ENCODE peak calls at places on chromosome 10, in seven cellular contexts. T is osteocyte, X is AG10803, M is IMR-90, D is GM20000, A is right atrium auricular region, S is foreskin keratinocyte. B is an unnamed sample.

GRCh38 chr10:89531359-89531758 is 4.0 kb downstream of the SLC16A12 start:
- DNase-seq in S (no peak), D (no peak), A (no peak), M (no peak), T (no peak), X (no peak), B (no peak)

GRCh38 chr10:16585103-16585502 is 63.4 kb upstream of the C1QL3 start:
- DNase-seq in S (no peak), A (no peak), T (no peak), D (peak), M (no peak), X (no peak), B (no peak)

GRCh38 chr10:35127289-35127891 is 744 bp downstream of the CREM start:
- DNase-seq in S (peak), T (peak), A (peak), M (peak), D (peak), X (peak), B (no peak)

GRCh38 chr10:109126016-109126415 is 797.3 kb downstream of the XPNPEP1 start:
- DNase-seq in S (no peak), T (no peak), M (no peak), A (no peak), D (no peak), X (no peak), B (no peak)

GRCh38 chr10:71269301-71270288 is 49.5 kb upstream of the SLC29A3 start:
- DNase-seq in A (no peak), T (no peak), S (no peak), M (peak), D (no peak), X (peak), B (no peak)

GRCh38 chr10:28939352-28940157 is 262.2 kb downstream of the BAMBI start:
- DNase-seq in S (no peak), X (peak), A (peak), T (no peak), M (peak), D (no peak), B (no peak)

GRCh38 chr10:106410331-106410730 is 754.2 kb downstream of the SORCS1 start:
- DNase-seq in M (peak), T (no peak), A (no peak), S (no peak), D (no peak), X (no peak), B (no peak)

GRCh38 chr10:106609867-106610266 is 554.6 kb downstream of the SORCS1 start:
- DNase-seq in T (no peak), D (no peak), S (no peak), A (no peak), M (no peak), X (no peak), B (no peak)

GRCh38 chr10:96512524-96512991 is 1.2 kb downstream of the TLL2 start:
- DNase-seq in A (no peak), D (peak), T (no peak), S (no peak), M (peak), X (peak), B (peak)

GRCh38 chr10:17209931-17210330 is 8.5 kb upstream of the TRDMT1 start:
- DNase-seq in M (peak), S (no peak), A (no peak), D (no peak), X (peak), T (no peak), B (no peak)

GRCh38 chr10:71770789-71771188 is 2.5 kb downstream of the VSIR start:
- DNase-seq in T (no peak), D (no peak), X (peak), S (no peak), M (no peak), A (peak), B (no peak)

GRCh38 chr10:29304259-29305030 is 15.6 kb downstream of the LYZL1 start:
- DNase-seq in M (peak), S (no peak), X (peak), D (peak), A (peak), T (peak), B (peak)

GRCh38 chr10:28180654-28181053 is 122.2 kb downstream of the MPP7 start:
- DNase-seq in T (no peak), S (no peak), A (no peak), X (no peak), D (no peak), M (peak), B (no peak)

GRCh38 chr10:33129987-33130386 is 172.0 kb upstream of the ITGB1 start:
- DNase-seq in A (no peak), T (no peak), D (no peak), S (peak), M (peak), X (peak), B (no peak)

GRCh38 chr10:91652364-91652763 is 19.5 kb upstream of the PPP1R3C start:
- DNase-seq in T (no peak), A (no peak), X (peak), M (peak), S (peak), D (no peak), B (no peak)

GRCh38 chr10:96377816-96378294 is 19.1 kb upstream of the OPALIN start:
- DNase-seq in T (no peak), M (no peak), X (peak), A (peak), S (no peak), D (no peak), B (no peak)

GRCh38 chr10:1560535-1561192 is 176.7 kb downstream of the ADARB2 start:
- DNase-seq in T (no peak), D (no peak), A (no peak), X (no peak), S (no peak), M (no peak), B (no peak)

GRCh38 chr10:80487791-80488538 is 33.9 kb downstream of the TSPAN14 start:
- DNase-seq in M (no peak), T (no peak), S (no peak), X (no peak), A (no peak), D (no peak), B (no peak)

GRCh38 chr10:6310977-6311376 is 108.2 kb downstream of the PFKFB3 start:
- DNase-seq in M (no peak), A (no peak), T (no peak), D (no peak), X (no peak), S (no peak), B (no peak)

GRCh38 chr10:3625959-3626751 is 158.9 kb downstream of the KLF6 start:
- DNase-seq in A (no peak), D (peak), M (peak), T (no peak), S (no peak), X (peak), B (no peak)

GRCh38 chr10:122955892-122956291 is 1.9 kb upstream of the C10orf88 start:
- DNase-seq in A (no peak), M (no peak), X (no peak), D (no peak), T (no peak), S (no peak), B (no peak)

GRCh38 chr10:102565793-102566192 is 62.0 kb downstream of the SUFU start:
- DNase-seq in T (no peak), X (no peak), D (no peak), A (no peak), M (no peak), S (no peak), B (no peak)

GRCh38 chr10:49364747-49365146 is 31.1 kb downstream of the DRGX start:
- DNase-seq in T (no peak), M (no peak), D (no peak), A (no peak), S (no peak), X (no peak), B (no peak)

GRCh38 chr10:282294-283139 is 147.3 kb downstream of the ZMYND11 start:
- DNase-seq in A (no peak), M (peak), S (peak), T (no peak), X (peak), D (no peak), B (no peak)

GRCh38 chr10:22712246-22712958 is 2.0 kb downstream of the PIP4K2A start:
- DNase-seq in M (peak), A (no peak), S (peak), T (no peak), X (peak), D (no peak), B (no peak)

GRCh38 chr10:123808873-123809272 is 82.7 kb downstream of the CPXM2 start:
- DNase-seq in M (no peak), X (peak), D (no peak), S (peak), A (peak), T (no peak), B (no peak)

GRCh38 chr10:47165168-47165710 is 134.8 kb upstream of the GDF10 start:
- DNase-seq in A (no peak), T (peak), X (no peak), D (no peak), M (no peak), S (no peak), B (no peak)

GRCh38 chr10:35925511-35925910 is 283.4 kb upstream of the FZD8 start:
- DNase-seq in D (no peak), M (no peak), T (no peak), X (peak), S (no peak), A (no peak), B (no peak)

GRCh38 chr10:132613566-132614348 is 76.2 kb downstream of the INPP5A start:
- DNase-seq in S (no peak), D (no peak), M (no peak), A (no peak), X (no peak), T (no peak), B (no peak)

GRCh38 chr10:22246680-22247391 is 29.0 kb upstream of the EBLN1 start:
- DNase-seq in M (peak), D (no peak), T (no peak), X (peak), A (no peak), S (peak), B (no peak)

GRCh38 chr10:1551636-1552338 is 185.5 kb downstream of the ADARB2 start:
- DNase-seq in S (no peak), M (no peak), A (no peak), T (no peak), X (no peak), D (no peak), B (no peak)

GRCh38 chr10:16192337-16192736 is 244.5 kb upstream of the PTER start:
- DNase-seq in T (no peak), X (no peak), M (no peak), S (no peak), D (no peak), A (no peak), B (no peak)

GRCh38 chr10:33036670-33037069 is 78.6 kb upstream of the ITGB1 start:
- DNase-seq in D (no peak), M (no peak), S (no peak), X (no peak), T (no peak), A (no peak), B (no peak)

GRCh38 chr10:75402486-75403143 is 1.1 kb upstream of the ZNF503 start:
- DNase-seq in S (no peak), T (no peak), M (no peak), D (no peak), X (no peak), A (no peak), B (no peak)

GRCh38 chr10:75400769-75401568 is 595 bp downstream of the ZNF503 start:
- DNase-seq in A (peak), S (peak), M (peak), D (peak), X (peak), T (peak), B (peak)

GRCh38 chr10:75403144-75404022 is 1.8 kb upstream of the ZNF503 start:
- DNase-seq in S (no peak), D (peak), T (no peak), A (peak), X (peak), M (no peak), B (peak)

GRCh38 chr10:75400163-75400768 is 1.3 kb downstream of the ZNF503 start:
- DNase-seq in T (no peak), S (peak), D (peak), M (no peak), X (peak), A (peak), B (peak)

DNA sequence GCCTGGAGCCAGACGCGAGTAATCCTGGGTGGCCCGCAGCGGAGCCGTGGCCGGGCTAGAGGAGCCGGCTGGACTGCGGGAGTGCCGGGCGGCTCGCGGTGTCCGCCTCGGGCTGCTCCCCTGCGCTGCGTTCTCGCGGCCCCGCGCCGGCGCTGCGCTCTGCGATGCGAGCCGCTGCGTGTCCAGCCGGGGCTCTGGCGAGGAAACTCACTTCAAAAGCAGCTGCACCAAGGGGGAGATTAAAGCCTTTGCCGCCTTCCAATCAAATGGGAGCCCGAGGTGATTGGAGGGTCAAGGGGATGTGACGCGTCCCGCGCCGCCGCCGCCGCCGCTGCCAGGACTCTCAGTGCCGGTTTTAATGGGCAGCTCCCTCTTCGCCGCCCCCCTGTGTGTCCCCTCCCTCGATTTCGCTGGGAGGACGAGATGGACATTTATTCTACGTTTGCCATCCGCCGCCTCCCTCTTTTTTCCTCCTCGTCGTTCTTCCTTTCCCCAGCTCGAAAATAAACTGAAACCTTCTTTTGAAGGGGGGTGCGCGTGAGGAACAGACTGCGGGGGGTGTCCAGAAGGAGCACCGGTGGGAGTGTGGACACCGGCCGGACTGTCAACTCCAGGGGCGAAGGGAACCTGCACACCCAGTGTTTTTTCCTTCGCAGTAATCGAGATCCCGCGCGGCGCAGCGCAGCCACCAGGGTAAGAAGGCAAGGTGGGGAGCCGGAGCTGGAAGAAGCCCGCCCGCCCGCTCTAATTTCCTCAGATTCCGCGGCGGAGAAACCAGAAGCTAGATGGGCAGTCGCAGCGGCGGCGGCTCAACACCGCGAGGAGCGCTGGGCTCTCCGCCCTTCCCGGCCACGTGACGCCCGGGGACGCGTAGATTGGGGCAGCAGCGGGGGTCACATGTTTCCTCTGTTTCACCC is at the start of gene ZNF503:
- DNase-seq in M (peak), D (peak), T (peak), A (peak), S (peak), X (peak), B (peak)
- TF ChIP-seq CTCF in M (peak), D (no peak), T (peak), A (no peak), S (peak), X (peak), B (no peak)

GRCh38 chr10:117086545-117086944 is 51.5 kb downstream of the VAX1 start:
- DNase-seq in S (no peak), A (no peak), D (no peak), M (no peak), T (no peak), X (no peak), B (no peak)

GRCh38 chr10:117094856-117095255 is 43.2 kb downstream of the VAX1 start:
- DNase-seq in X (no peak), S (no peak), M (no peak), A (no peak), T (no peak), D (no peak), B (no peak)

GRCh38 chr10:117087521-117087920 is 50.5 kb downstream of the VAX1 start:
- DNase-seq in T (no peak), S (no peak), A (no peak), M (no peak), X (no peak), D (no peak), B (no peak)

GRCh38 chr10:117092386-117092785 is 45.7 kb downstream of the VAX1 start:
- DNase-seq in X (no peak), S (no peak), A (no peak), T (no peak), M (no peak), D (no peak), B (no peak)

GRCh38 chr10:117090831-117091230 is 47.2 kb downstream of the VAX1 start:
- DNase-seq in S (no peak), D (no peak), A (no peak), M (no peak), T (no peak), X (no peak), B (no peak)
- TF ChIP-seq CTCF in S (no peak), D (no peak), A (no peak), M (no peak), T (no peak), X (no peak), B (no peak)

GRCh38 chr10:113069595-113069994 is 119.5 kb downstream of the TCF7L2 start:
- DNase-seq in T (no peak), D (no peak), M (peak), S (peak), X (no peak), A (no peak), B (no peak)
- TF ChIP-seq CTCF in T (no peak), D (no peak), M (peak), S (peak), X (no peak), A (no peak), B (no peak)

GRCh38 chr10:126084369-126084768 is 188.0 kb downstream of the FANK1 start:
- DNase-seq in X (no peak), A (no peak), S (no peak), D (no peak), M (no peak), T (no peak), B (no peak)

GRCh38 chr10:126092806-126093205 is 196.4 kb downstream of the FANK1 start:
- DNase-seq in D (no peak), A (no peak), X (peak), S (no peak), T (no peak), M (peak), B (no peak)

GRCh38 chr10:126087274-126087673 is 190.9 kb downstream of the FANK1 start:
- DNase-seq in M (no peak), D (no peak), A (no peak), S (no peak), T (no peak), X (no peak), B (no peak)

GRCh38 chr10:126090911-126091728 is 194.8 kb downstream of the FANK1 start:
- DNase-seq in A (no peak), D (no peak), T (no peak), S (peak), M (peak), X (peak), B (no peak)

GRCh38 chr10:126088144-126088543 is 191.8 kb downstream of the FANK1 start:
- DNase-seq in M (peak), S (no peak), D (no peak), A (no peak), X (peak), T (no peak), B (no peak)
- TF ChIP-seq CTCF in M (peak), S (no peak), D (no peak), A (no peak), X (no peak), T (no peak), B (no peak)

DNA sequence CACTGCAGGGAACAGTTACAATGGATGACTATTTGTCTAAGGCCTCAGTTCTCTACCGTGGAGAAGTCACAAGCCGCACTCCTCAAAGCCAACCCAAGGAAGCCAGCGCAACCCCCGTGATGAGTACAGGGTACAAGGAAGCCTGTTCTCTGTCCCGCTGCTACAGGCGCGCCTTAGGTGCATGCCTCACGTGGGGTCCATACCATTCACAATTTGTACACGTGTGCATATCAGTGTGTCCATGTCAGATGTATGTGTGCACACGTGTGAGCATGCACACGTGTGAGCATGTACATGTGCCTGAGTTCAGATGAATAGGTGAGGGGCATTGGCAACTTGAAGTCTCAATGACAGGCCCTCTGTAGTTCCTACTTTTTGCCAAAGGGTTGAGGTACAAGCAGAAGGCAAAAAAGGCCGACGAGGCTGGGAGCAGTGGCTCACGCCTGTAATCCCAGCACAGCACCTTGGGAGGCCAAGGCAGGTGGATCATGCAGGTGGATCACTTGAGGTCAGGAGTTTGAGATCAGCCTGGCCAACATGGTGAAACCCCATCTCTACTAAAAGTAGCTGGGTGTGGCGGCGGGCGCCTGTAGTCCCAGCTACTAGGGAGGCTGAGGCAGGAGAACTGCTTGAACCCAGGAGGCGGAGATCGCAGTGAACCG is 62.8 kb downstream of the CTBP2 start:
- DNase-seq in M (no peak), D (no peak), T (no peak), A (no peak), X (no peak), S (no peak), B (no peak)
- TF ChIP-seq CTCF in M (no peak), D (no peak), T (no peak), A (no peak), X (no peak), S (no peak), B (no peak)